ENCODE peak calls at places on chromosome 1, in six cellular contexts. One of them, this sample, is unnamed. For H3K4me1, the result is how much of the 10 kb centered on the place peaks cover.

GRCh38 chr1:6300342-6301141 is 39.6 kb upstream of the GPR153 start:
- DNase-seq in Panc1: no peak
- DNase-seq in fibroblast of lung: peak
- DNase-seq in spleen: no peak
- DNase-seq in suprapubic skin: no peak
- DNase-seq in psoas muscle: no peak
- DNase-seq in this sample: no peak

GRCh38 chr1:3017440-3018050 is 3.7 kb upstream of the ACTRT2 start:
- DNase-seq in Panc1: no peak
- DNase-seq in fibroblast of lung: no peak
- DNase-seq in spleen: peak
- DNase-seq in suprapubic skin: peak
- DNase-seq in psoas muscle: no peak
- DNase-seq in this sample: no peak

GRCh38 chr1:11062965-11063401 is 3.2 kb upstream of the SRM start:
- DNase-seq in Panc1: no peak
- DNase-seq in fibroblast of lung: no peak
- DNase-seq in spleen: no peak
- DNase-seq in suprapubic skin: peak
- DNase-seq in psoas muscle: no peak
- DNase-seq in this sample: no peak

GRCh38 chr1:13784971-13785370 is 85.0 kb downstream of the PRDM2 start:
- DNase-seq in Panc1: no peak
- DNase-seq in fibroblast of lung: no peak
- DNase-seq in spleen: no peak
- DNase-seq in suprapubic skin: no peak
- DNase-seq in psoas muscle: no peak
- DNase-seq in this sample: no peak

GRCh38 chr1:147245586-147246021 is 3.1 kb downstream of the CHD1L start:
- DNase-seq in Panc1: no peak
- DNase-seq in fibroblast of lung: no peak
- DNase-seq in spleen: no peak
- DNase-seq in suprapubic skin: no peak
- DNase-seq in psoas muscle: no peak
- DNase-seq in this sample: no peak

GRCh38 chr1:31762726-31763670 is 1.1 kb downstream of the ADGRB2 start:
- DNase-seq in Panc1: no peak
- DNase-seq in fibroblast of lung: peak
- DNase-seq in spleen: peak
- DNase-seq in suprapubic skin: no peak
- DNase-seq in psoas muscle: peak
- DNase-seq in this sample: peak

GRCh38 chr1:94298861-94299260 is 61.5 kb upstream of the ARHGAP29 start:
- DNase-seq in Panc1: no peak
- DNase-seq in fibroblast of lung: peak
- DNase-seq in spleen: no peak
- DNase-seq in suprapubic skin: no peak
- DNase-seq in psoas muscle: peak
- DNase-seq in this sample: no peak

GRCh38 chr1:12087797-12088314 is 24.8 kb downstream of the TNFRSF8 start:
- DNase-seq in Panc1: no peak
- DNase-seq in fibroblast of lung: no peak
- DNase-seq in spleen: no peak
- DNase-seq in suprapubic skin: no peak
- DNase-seq in psoas muscle: no peak
- DNase-seq in this sample: no peak

GRCh38 chr1:180994262-180994661 is 28.4 kb downstream of the STX6 start:
- DNase-seq in Panc1: no peak
- DNase-seq in fibroblast of lung: no peak
- DNase-seq in spleen: no peak
- DNase-seq in suprapubic skin: no peak
- DNase-seq in psoas muscle: no peak
- DNase-seq in this sample: no peak

GRCh38 chr1:56814205-56814604 is 5.0 kb downstream of the FYB2 start:
- DNase-seq in Panc1: no peak
- DNase-seq in fibroblast of lung: no peak
- DNase-seq in spleen: no peak
- DNase-seq in suprapubic skin: no peak
- DNase-seq in psoas muscle: no peak
- DNase-seq in this sample: no peak

GRCh38 chr1:184298321-184299052 is 88.3 kb upstream of the C1orf21 start:
- DNase-seq in Panc1: no peak
- DNase-seq in fibroblast of lung: no peak
- DNase-seq in spleen: no peak
- DNase-seq in suprapubic skin: no peak
- DNase-seq in psoas muscle: no peak
- DNase-seq in this sample: no peak

GRCh38 chr1:182634306-182635072 is 30.3 kb upstream of the RGS16 start:
- DNase-seq in Panc1: no peak
- DNase-seq in fibroblast of lung: no peak
- DNase-seq in spleen: no peak
- DNase-seq in suprapubic skin: no peak
- DNase-seq in psoas muscle: no peak
- DNase-seq in this sample: no peak

GRCh38 chr1:51717842-51718241 is 101.0 kb downstream of the OSBPL9 start:
- DNase-seq in Panc1: no peak
- DNase-seq in fibroblast of lung: no peak
- DNase-seq in spleen: no peak
- DNase-seq in suprapubic skin: no peak
- DNase-seq in psoas muscle: no peak
- DNase-seq in this sample: no peak

DNA sequence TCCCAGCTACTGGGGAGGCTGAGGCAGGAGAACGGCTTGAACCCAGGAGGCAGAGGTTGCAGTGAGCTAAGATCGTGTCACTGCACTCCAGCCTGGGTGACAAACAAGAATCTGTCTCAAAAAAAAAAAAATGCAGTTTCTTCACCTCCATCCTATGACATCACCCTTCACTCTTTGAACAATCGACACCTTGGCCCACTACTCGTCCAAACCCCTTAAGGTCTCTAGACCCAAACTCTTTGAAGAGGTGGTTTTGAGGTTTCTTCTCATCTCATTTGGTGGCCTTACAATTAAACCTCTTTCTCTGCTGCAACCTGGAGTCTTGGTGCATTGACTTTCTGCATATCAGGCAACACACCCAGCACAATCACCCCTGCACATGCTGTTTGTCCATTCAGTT is 86.1 kb downstream of the SLC16A1 start:
- DNase-seq in Panc1: no peak
- DNase-seq in fibroblast of lung: no peak
- DNase-seq in spleen: no peak
- DNase-seq in suprapubic skin: no peak
- DNase-seq in psoas muscle: no peak
- DNase-seq in this sample: no peak
- H3K27ac ChIP-seq in Panc1: no peak
- H3K27ac ChIP-seq in fibroblast of lung: no peak
- H3K27ac ChIP-seq in spleen: no peak
- H3K27ac ChIP-seq in suprapubic skin: no peak
- H3K27ac ChIP-seq in psoas muscle: no peak
- H3K27ac ChIP-seq in this sample: no peak

DNA sequence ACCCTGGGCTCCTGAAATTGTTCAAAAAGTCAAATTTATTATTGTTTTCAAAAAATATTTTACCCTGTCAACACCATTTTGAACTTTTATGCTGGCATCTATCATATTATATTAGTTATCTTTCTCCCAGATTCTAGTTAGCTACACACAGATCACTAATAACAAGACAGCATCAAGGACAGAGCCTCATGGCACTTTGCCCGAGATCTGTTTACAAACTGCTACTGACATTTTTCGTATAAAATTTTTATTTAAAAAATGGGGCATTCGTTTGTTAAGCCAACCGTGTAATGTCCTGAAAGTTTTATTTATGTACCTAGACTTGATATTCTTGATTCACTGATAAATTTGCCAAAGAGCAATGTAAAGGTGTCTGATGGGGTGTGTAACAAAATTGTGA is 78.1 kb downstream of the PLPPR5 start:
- DNase-seq in Panc1: no peak
- DNase-seq in fibroblast of lung: no peak
- DNase-seq in spleen: no peak
- DNase-seq in suprapubic skin: no peak
- DNase-seq in psoas muscle: no peak
- DNase-seq in this sample: no peak
- TF ChIP-seq CTCF in Panc1: no peak
- TF ChIP-seq CTCF in fibroblast of lung: no peak
- TF ChIP-seq CTCF in spleen: no peak
- TF ChIP-seq CTCF in suprapubic skin: no peak
- TF ChIP-seq CTCF in psoas muscle: no peak
- TF ChIP-seq CTCF in this sample: no peak

GRCh38 chr1:214475746-214476145 is 75.7 kb downstream of the PTPN14 start:
- DNase-seq in Panc1: no peak
- DNase-seq in fibroblast of lung: no peak
- DNase-seq in spleen: no peak
- DNase-seq in suprapubic skin: no peak
- DNase-seq in psoas muscle: no peak
- DNase-seq in this sample: no peak

GRCh38 chr1:214473392-214473791 is 78.0 kb downstream of the PTPN14 start:
- DNase-seq in Panc1: no peak
- DNase-seq in fibroblast of lung: peak
- DNase-seq in spleen: no peak
- DNase-seq in suprapubic skin: no peak
- DNase-seq in psoas muscle: no peak
- DNase-seq in this sample: no peak

GRCh38 chr1:214475331-214475730 is 76.1 kb downstream of the PTPN14 start:
- DNase-seq in Panc1: no peak
- DNase-seq in fibroblast of lung: no peak
- DNase-seq in spleen: no peak
- DNase-seq in suprapubic skin: no peak
- DNase-seq in psoas muscle: no peak
- DNase-seq in this sample: no peak

GRCh38 chr1:214476229-214476957 is 75.0 kb downstream of the PTPN14 start:
- DNase-seq in Panc1: no peak
- DNase-seq in fibroblast of lung: no peak
- DNase-seq in spleen: no peak
- DNase-seq in suprapubic skin: no peak
- DNase-seq in psoas muscle: no peak
- DNase-seq in this sample: peak

GRCh38 chr1:214474467-214474866 is 76.9 kb downstream of the PTPN14 start:
- DNase-seq in Panc1: no peak
- DNase-seq in fibroblast of lung: no peak
- DNase-seq in spleen: no peak
- DNase-seq in suprapubic skin: no peak
- DNase-seq in psoas muscle: no peak
- DNase-seq in this sample: no peak
- H3K4me1 ChIP-seq in Panc1: half or more
- H3K4me1 ChIP-seq in fibroblast of lung: under half
- H3K4me1 ChIP-seq in spleen: under half
- H3K4me1 ChIP-seq in suprapubic skin: half or more
- H3K4me1 ChIP-seq in psoas muscle: half or more
- H3K4me1 ChIP-seq in this sample: under half

GRCh38 chr1:204314209-204314892 is 45.4 kb downstream of the PLEKHA6 start:
- DNase-seq in Panc1: no peak
- DNase-seq in fibroblast of lung: no peak
- DNase-seq in spleen: no peak
- DNase-seq in suprapubic skin: no peak
- DNase-seq in psoas muscle: no peak
- DNase-seq in this sample: no peak
- H3K27ac ChIP-seq in Panc1: no peak
- H3K27ac ChIP-seq in fibroblast of lung: no peak
- H3K27ac ChIP-seq in spleen: no peak
- H3K27ac ChIP-seq in suprapubic skin: no peak
- H3K27ac ChIP-seq in psoas muscle: no peak
- H3K27ac ChIP-seq in this sample: no peak

GRCh38 chr1:239603530-239603929 is 217.2 kb downstream of the CHRM3 start:
- DNase-seq in Panc1: no peak
- DNase-seq in fibroblast of lung: no peak
- DNase-seq in spleen: no peak
- DNase-seq in suprapubic skin: no peak
- DNase-seq in psoas muscle: no peak
- DNase-seq in this sample: no peak
- TF ChIP-seq CTCF in Panc1: no peak
- TF ChIP-seq CTCF in fibroblast of lung: no peak
- TF ChIP-seq CTCF in spleen: no peak
- TF ChIP-seq CTCF in suprapubic skin: no peak
- TF ChIP-seq CTCF in psoas muscle: no peak
- TF ChIP-seq CTCF in this sample: no peak

DNA sequence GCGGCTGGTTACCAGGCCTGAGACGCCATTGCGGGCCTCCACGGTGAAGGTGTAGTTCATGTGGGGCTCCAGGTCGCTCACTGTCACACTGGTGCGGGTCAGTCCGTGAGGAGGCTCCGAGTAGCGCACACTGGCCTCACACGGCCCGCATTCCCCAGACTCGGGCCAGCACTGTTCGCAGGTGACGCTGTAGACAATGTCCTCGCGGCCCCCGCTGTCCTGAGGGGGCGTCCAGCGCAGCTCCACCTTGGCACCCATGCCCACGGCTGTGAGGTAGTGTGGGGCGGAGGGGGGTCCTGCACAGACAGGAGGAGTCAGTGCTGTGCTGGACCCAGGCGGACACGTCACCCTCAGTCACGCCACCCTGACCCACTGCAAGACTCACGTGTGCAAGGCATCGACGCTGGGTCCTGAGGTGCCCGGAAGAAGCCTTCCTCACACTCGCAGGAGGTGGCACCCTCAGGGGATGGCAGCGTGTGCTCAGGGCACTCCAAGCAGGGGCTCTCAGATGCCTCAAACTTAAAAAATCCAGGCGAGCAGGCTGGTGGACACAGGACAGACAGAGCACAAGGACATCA is 17.9 kb downstream of the EPHA2 start:
- DNase-seq in Panc1: no peak
- DNase-seq in fibroblast of lung: no peak
- DNase-seq in spleen: no peak
- DNase-seq in suprapubic skin: no peak
- DNase-seq in psoas muscle: no peak
- DNase-seq in this sample: no peak
- H3K4me1 ChIP-seq in Panc1: half or more
- H3K4me1 ChIP-seq in fibroblast of lung: under half
- H3K4me1 ChIP-seq in spleen: under half
- H3K4me1 ChIP-seq in suprapubic skin: under half
- H3K4me1 ChIP-seq in psoas muscle: under half
- H3K4me1 ChIP-seq in this sample: under half

DNA sequence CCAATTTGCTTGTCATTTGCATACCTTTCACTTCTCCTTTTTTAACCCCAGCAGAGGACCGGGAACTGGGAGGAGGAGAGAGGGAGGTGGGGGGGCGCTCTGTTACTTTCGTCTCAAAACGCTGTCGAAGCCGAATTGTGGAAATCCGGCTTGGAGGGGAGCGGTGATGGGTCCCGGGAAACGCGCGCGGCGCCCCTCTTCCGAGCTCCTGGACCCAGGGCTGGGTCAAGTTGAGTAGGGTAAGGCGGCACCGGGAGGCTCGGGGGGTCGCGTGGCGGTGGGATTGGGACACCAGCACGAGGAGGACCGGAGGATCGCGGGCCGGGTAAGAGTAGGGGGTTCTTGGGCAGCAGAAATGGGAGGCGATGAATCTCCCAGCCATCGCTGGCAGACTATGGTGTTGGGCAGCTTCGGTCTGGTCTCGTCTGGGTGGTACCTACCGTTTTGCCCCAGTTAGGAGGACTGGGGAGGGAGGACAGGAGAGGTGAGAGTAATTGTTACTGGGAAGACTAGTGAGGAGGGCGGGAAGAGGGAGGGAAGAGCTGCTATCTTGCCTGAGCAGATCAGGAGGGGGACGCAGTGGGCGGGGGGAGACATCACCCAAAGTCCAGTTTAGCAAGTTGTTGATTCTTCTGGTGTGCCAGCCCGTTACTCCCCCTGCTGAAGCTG is 1.4 kb downstream of the PROX1 start:
- DNase-seq in Panc1: no peak
- DNase-seq in fibroblast of lung: no peak
- DNase-seq in spleen: no peak
- DNase-seq in suprapubic skin: no peak
- DNase-seq in psoas muscle: no peak
- DNase-seq in this sample: no peak
- H3K27ac ChIP-seq in Panc1: no peak
- H3K27ac ChIP-seq in fibroblast of lung: no peak
- H3K27ac ChIP-seq in spleen: peak
- H3K27ac ChIP-seq in suprapubic skin: no peak
- H3K27ac ChIP-seq in psoas muscle: peak
- H3K27ac ChIP-seq in this sample: peak

This sample was measured in prostate gland.